ENCODE peak calls at places on chromosome 7, in nine cellular contexts. One of them, this sample, is unnamed.
A peak's percentile ranks its signal among the peaks of the same experiment; 100 is the strongest.

GRCh38 chr7:1883834-1884582 is 213.9 kb downstream of the ELFN1 start:
- DNase-seq in kidney tubule cell: no peak
- DNase-seq in Panc1: no peak
- DNase-seq in AG09319: no peak
- DNase-seq in fibroblast of gingiva: no peak
- DNase-seq in activated gamma-delta T cell: no peak
- DNase-seq in HEK293T: no peak
- DNase-seq in skeletal muscle cell: no peak
- DNase-seq in cardiac muscle cell: no peak
- DNase-seq in this sample: no peak

GRCh38 chr7:45920543-45921380 is at the start of gene IGFBP3:
- DNase-seq in kidney tubule cell: peak; percentile 85
- DNase-seq in Panc1: no peak
- DNase-seq in AG09319: no peak
- DNase-seq in fibroblast of gingiva: peak; percentile 30
- DNase-seq in activated gamma-delta T cell: no peak
- DNase-seq in HEK293T: peak; percentile 48
- DNase-seq in skeletal muscle cell: peak; percentile 52
- DNase-seq in cardiac muscle cell: peak; percentile 73
- DNase-seq in this sample: peak; percentile 59

GRCh38 chr7:118158766-118159165 is 25.2 kb upstream of the LSM8 start:
- DNase-seq in kidney tubule cell: no peak
- DNase-seq in Panc1: no peak
- DNase-seq in AG09319: no peak
- DNase-seq in fibroblast of gingiva: no peak
- DNase-seq in activated gamma-delta T cell: no peak
- DNase-seq in HEK293T: no peak
- DNase-seq in skeletal muscle cell: no peak
- DNase-seq in cardiac muscle cell: no peak
- DNase-seq in this sample: no peak

GRCh38 chr7:2796358-2797352 is 47.5 kb downstream of the GNA12 start:
- DNase-seq in kidney tubule cell: no peak
- DNase-seq in Panc1: no peak
- DNase-seq in AG09319: no peak
- DNase-seq in fibroblast of gingiva: peak; percentile 94
- DNase-seq in activated gamma-delta T cell: no peak
- DNase-seq in HEK293T: no peak
- DNase-seq in skeletal muscle cell: peak; percentile 78
- DNase-seq in cardiac muscle cell: peak; percentile 95
- DNase-seq in this sample: peak; percentile 93

GRCh38 chr7:15674586-15674985 is 11.9 kb downstream of the MEOX2 start:
- DNase-seq in kidney tubule cell: no peak
- DNase-seq in Panc1: no peak
- DNase-seq in AG09319: no peak
- DNase-seq in fibroblast of gingiva: no peak
- DNase-seq in activated gamma-delta T cell: no peak
- DNase-seq in HEK293T: no peak
- DNase-seq in skeletal muscle cell: no peak
- DNase-seq in cardiac muscle cell: no peak
- DNase-seq in this sample: no peak

GRCh38 chr7:112448891-112449290 is 1.4 kb upstream of the IFRD1 start:
- DNase-seq in kidney tubule cell: peak; percentile 53
- DNase-seq in Panc1: no peak
- DNase-seq in AG09319: no peak
- DNase-seq in fibroblast of gingiva: no peak
- DNase-seq in activated gamma-delta T cell: no peak
- DNase-seq in HEK293T: no peak
- DNase-seq in skeletal muscle cell: no peak
- DNase-seq in cardiac muscle cell: no peak
- DNase-seq in this sample: no peak

GRCh38 chr7:410395-410910 is 109.2 kb downstream of the PDGFA start:
- DNase-seq in kidney tubule cell: no peak
- DNase-seq in Panc1: no peak
- DNase-seq in AG09319: no peak
- DNase-seq in fibroblast of gingiva: no peak
- DNase-seq in activated gamma-delta T cell: no peak
- DNase-seq in HEK293T: no peak
- DNase-seq in skeletal muscle cell: no peak
- DNase-seq in cardiac muscle cell: no peak
- DNase-seq in this sample: no peak

GRCh38 chr7:116911799-116912198 is 41.5 kb upstream of the ST7 start:
- DNase-seq in kidney tubule cell: no peak
- DNase-seq in Panc1: no peak
- DNase-seq in AG09319: peak; percentile 11
- DNase-seq in fibroblast of gingiva: peak; percentile 32
- DNase-seq in activated gamma-delta T cell: no peak
- DNase-seq in HEK293T: no peak
- DNase-seq in skeletal muscle cell: no peak
- DNase-seq in cardiac muscle cell: no peak
- DNase-seq in this sample: no peak

GRCh38 chr7:111495173-111495572 is 67.1 kb downstream of the IMMP2L start:
- DNase-seq in kidney tubule cell: no peak
- DNase-seq in Panc1: no peak
- DNase-seq in AG09319: no peak
- DNase-seq in fibroblast of gingiva: no peak
- DNase-seq in activated gamma-delta T cell: no peak
- DNase-seq in HEK293T: no peak
- DNase-seq in skeletal muscle cell: no peak
- DNase-seq in cardiac muscle cell: no peak
- DNase-seq in this sample: no peak

GRCh38 chr7:105602325-105603305 is 21.3 kb upstream of the EFCAB10 start:
- DNase-seq in kidney tubule cell: no peak
- DNase-seq in Panc1: no peak
- DNase-seq in AG09319: peak; percentile 80
- DNase-seq in fibroblast of gingiva: peak; percentile 91
- DNase-seq in activated gamma-delta T cell: no peak
- DNase-seq in HEK293T: no peak
- DNase-seq in skeletal muscle cell: peak; percentile 41
- DNase-seq in cardiac muscle cell: peak; percentile 68
- DNase-seq in this sample: no peak

GRCh38 chr7:87151002-87151505 is 1.2 kb upstream of the DMTF1 start:
- DNase-seq in kidney tubule cell: no peak
- DNase-seq in Panc1: no peak
- DNase-seq in AG09319: no peak
- DNase-seq in fibroblast of gingiva: no peak
- DNase-seq in activated gamma-delta T cell: no peak
- DNase-seq in HEK293T: no peak
- DNase-seq in skeletal muscle cell: no peak
- DNase-seq in cardiac muscle cell: no peak
- DNase-seq in this sample: no peak

GRCh38 chr7:36029846-36030510 is 123.1 kb upstream of the EEPD1 start:
- DNase-seq in kidney tubule cell: no peak
- DNase-seq in Panc1: no peak
- DNase-seq in AG09319: no peak
- DNase-seq in fibroblast of gingiva: no peak
- DNase-seq in activated gamma-delta T cell: no peak
- DNase-seq in HEK293T: no peak
- DNase-seq in skeletal muscle cell: no peak
- DNase-seq in cardiac muscle cell: no peak
- DNase-seq in this sample: no peak

GRCh38 chr7:129825005-129825553 is 127.7 kb downstream of the UBE2H start:
- DNase-seq in kidney tubule cell: peak; percentile 92
- DNase-seq in Panc1: peak; percentile 62
- DNase-seq in AG09319: no peak
- DNase-seq in fibroblast of gingiva: peak; percentile 46
- DNase-seq in activated gamma-delta T cell: no peak
- DNase-seq in HEK293T: peak; percentile 60
- DNase-seq in skeletal muscle cell: no peak
- DNase-seq in cardiac muscle cell: peak; percentile 31
- DNase-seq in this sample: no peak

GRCh38 chr7:20241491-20242261 is 24.5 kb upstream of the MACC1 start:
- DNase-seq in kidney tubule cell: peak; percentile 98
- DNase-seq in Panc1: no peak
- DNase-seq in AG09319: peak; percentile 83
- DNase-seq in fibroblast of gingiva: peak; percentile 96
- DNase-seq in activated gamma-delta T cell: no peak
- DNase-seq in HEK293T: no peak
- DNase-seq in skeletal muscle cell: peak; percentile 31
- DNase-seq in cardiac muscle cell: peak; percentile 79
- DNase-seq in this sample: peak; percentile 69

GRCh38 chr7:95725170-95725569 is 47.2 kb upstream of the DYNC1I1 start:
- DNase-seq in kidney tubule cell: no peak
- DNase-seq in Panc1: no peak
- DNase-seq in AG09319: no peak
- DNase-seq in fibroblast of gingiva: no peak
- DNase-seq in activated gamma-delta T cell: no peak
- DNase-seq in HEK293T: no peak
- DNase-seq in skeletal muscle cell: no peak
- DNase-seq in cardiac muscle cell: no peak
- DNase-seq in this sample: no peak

GRCh38 chr7:139695616-139696015 is 82.2 kb downstream of the HIPK2 start:
- DNase-seq in kidney tubule cell: peak; percentile 20
- DNase-seq in Panc1: no peak
- DNase-seq in AG09319: no peak
- DNase-seq in fibroblast of gingiva: no peak
- DNase-seq in activated gamma-delta T cell: no peak
- DNase-seq in HEK293T: no peak
- DNase-seq in skeletal muscle cell: no peak
- DNase-seq in cardiac muscle cell: peak; percentile 30
- DNase-seq in this sample: no peak

GRCh38 chr7:98119257-98119918 is 12.7 kb downstream of the LMTK2 start:
- DNase-seq in kidney tubule cell: peak; percentile 86
- DNase-seq in Panc1: no peak
- DNase-seq in AG09319: no peak
- DNase-seq in fibroblast of gingiva: peak; percentile 45
- DNase-seq in activated gamma-delta T cell: no peak
- DNase-seq in HEK293T: no peak
- DNase-seq in skeletal muscle cell: no peak
- DNase-seq in cardiac muscle cell: peak; percentile 67
- DNase-seq in this sample: peak; percentile 27

GRCh38 chr7:95045236-95045923 is 138.0 kb downstream of the PPP1R9A start:
- DNase-seq in kidney tubule cell: peak; percentile 34
- DNase-seq in Panc1: no peak
- DNase-seq in AG09319: no peak
- DNase-seq in fibroblast of gingiva: no peak
- DNase-seq in activated gamma-delta T cell: no peak
- DNase-seq in HEK293T: no peak
- DNase-seq in skeletal muscle cell: no peak
- DNase-seq in cardiac muscle cell: peak; percentile 41
- DNase-seq in this sample: peak; percentile 17

GRCh38 chr7:33745934-33746333 is 159.4 kb upstream of the BMPER start:
- DNase-seq in kidney tubule cell: no peak
- DNase-seq in Panc1: no peak
- DNase-seq in AG09319: no peak
- DNase-seq in fibroblast of gingiva: no peak
- DNase-seq in activated gamma-delta T cell: no peak
- DNase-seq in HEK293T: no peak
- DNase-seq in skeletal muscle cell: no peak
- DNase-seq in cardiac muscle cell: peak; percentile 58
- DNase-seq in this sample: no peak

GRCh38 chr7:2049782-2050510 is 182.8 kb downstream of the MAD1L1 start:
- DNase-seq in kidney tubule cell: no peak
- DNase-seq in Panc1: no peak
- DNase-seq in AG09319: no peak
- DNase-seq in fibroblast of gingiva: no peak
- DNase-seq in activated gamma-delta T cell: no peak
- DNase-seq in HEK293T: no peak
- DNase-seq in skeletal muscle cell: no peak
- DNase-seq in cardiac muscle cell: no peak
- DNase-seq in this sample: no peak

GRCh38 chr7:12610899-12611298 is 40.4 kb downstream of the SCIN start:
- DNase-seq in kidney tubule cell: no peak
- DNase-seq in Panc1: no peak
- DNase-seq in AG09319: no peak
- DNase-seq in fibroblast of gingiva: no peak
- DNase-seq in activated gamma-delta T cell: no peak
- DNase-seq in HEK293T: no peak
- DNase-seq in skeletal muscle cell: no peak
- DNase-seq in cardiac muscle cell: no peak
- DNase-seq in this sample: no peak

GRCh38 chr7:151260883-151261282 is 12.4 kb upstream of the SMARCD3 start:
- DNase-seq in kidney tubule cell: no peak
- DNase-seq in Panc1: no peak
- DNase-seq in AG09319: no peak
- DNase-seq in fibroblast of gingiva: no peak
- DNase-seq in activated gamma-delta T cell: no peak
- DNase-seq in HEK293T: no peak
- DNase-seq in skeletal muscle cell: no peak
- DNase-seq in cardiac muscle cell: no peak
- DNase-seq in this sample: no peak

GRCh38 chr7:127736511-127736910 is 84.5 kb downstream of the SND1 start:
- DNase-seq in kidney tubule cell: no peak
- DNase-seq in Panc1: no peak
- DNase-seq in AG09319: no peak
- DNase-seq in fibroblast of gingiva: no peak
- DNase-seq in activated gamma-delta T cell: no peak
- DNase-seq in HEK293T: no peak
- DNase-seq in skeletal muscle cell: no peak
- DNase-seq in cardiac muscle cell: no peak
- DNase-seq in this sample: no peak

GRCh38 chr7:136023134-136023869 is 46.1 kb upstream of the MTPN start:
- DNase-seq in kidney tubule cell: no peak
- DNase-seq in Panc1: no peak
- DNase-seq in AG09319: no peak
- DNase-seq in fibroblast of gingiva: no peak
- DNase-seq in activated gamma-delta T cell: no peak
- DNase-seq in HEK293T: no peak
- DNase-seq in skeletal muscle cell: no peak
- DNase-seq in cardiac muscle cell: no peak
- DNase-seq in this sample: no peak

GRCh38 chr7:157019718-157020451 is 9.4 kb upstream of the MNX1 start:
- DNase-seq in kidney tubule cell: no peak
- DNase-seq in Panc1: no peak
- DNase-seq in AG09319: no peak
- DNase-seq in fibroblast of gingiva: no peak
- DNase-seq in activated gamma-delta T cell: no peak
- DNase-seq in HEK293T: no peak
- DNase-seq in skeletal muscle cell: no peak
- DNase-seq in cardiac muscle cell: no peak
- DNase-seq in this sample: no peak

GRCh38 chr7:82441916-82442478 is 1.6 kb downstream of the CACNA2D1 start:
- DNase-seq in kidney tubule cell: peak; percentile 6
- DNase-seq in Panc1: peak; percentile 4
- DNase-seq in AG09319: no peak
- DNase-seq in fibroblast of gingiva: no peak
- DNase-seq in activated gamma-delta T cell: no peak
- DNase-seq in HEK293T: peak; percentile 8
- DNase-seq in skeletal muscle cell: no peak
- DNase-seq in cardiac muscle cell: peak; percentile 38
- DNase-seq in this sample: no peak

GRCh38 chr7:151637781-151638261 is 118.1 kb upstream of the RHEB start:
- DNase-seq in kidney tubule cell: no peak
- DNase-seq in Panc1: no peak
- DNase-seq in AG09319: no peak
- DNase-seq in fibroblast of gingiva: no peak
- DNase-seq in activated gamma-delta T cell: no peak
- DNase-seq in HEK293T: no peak
- DNase-seq in skeletal muscle cell: no peak
- DNase-seq in cardiac muscle cell: no peak
- DNase-seq in this sample: no peak

GRCh38 chr7:89335490-89335889 is 540.0 kb upstream of the TEX47 start:
- DNase-seq in kidney tubule cell: no peak
- DNase-seq in Panc1: no peak
- DNase-seq in AG09319: no peak
- DNase-seq in fibroblast of gingiva: no peak
- DNase-seq in activated gamma-delta T cell: no peak
- DNase-seq in HEK293T: no peak
- DNase-seq in skeletal muscle cell: no peak
- DNase-seq in cardiac muscle cell: no peak
- DNase-seq in this sample: no peak

GRCh38 chr7:28130277-28130676 is 50.3 kb downstream of the JAZF1 start:
- DNase-seq in kidney tubule cell: no peak
- DNase-seq in Panc1: no peak
- DNase-seq in AG09319: peak; percentile 48
- DNase-seq in fibroblast of gingiva: peak; percentile 68
- DNase-seq in activated gamma-delta T cell: no peak
- DNase-seq in HEK293T: peak; percentile 18
- DNase-seq in skeletal muscle cell: peak; percentile 60
- DNase-seq in cardiac muscle cell: peak; percentile 54
- DNase-seq in this sample: no peak